ENCODE peak calls at places on chromosomes 6 and 20, in seven cellular contexts. B, G, Z, I, T, V and M are unnamed samples.

GRCh38 chr6:110859335-110859792 is 15.2 kb upstream of the AMD1 start:
- DNase-seq in B (no peak), G (no peak), Z (peak), I (no peak), T (no peak), V (peak), M (no peak)

GRCh38 chr6:170098428-170099170 is 192.3 kb downstream of the DLL1 start:
- DNase-seq in B (no peak), G (no peak), Z (peak), I (no peak), T (no peak), V (peak), M (no peak)

GRCh38 chr6:124158024-124158423 is 354.4 kb downstream of the NKAIN2 start:
- DNase-seq in B (no peak), G (no peak), Z (no peak), I (no peak), T (no peak), V (no peak), M (no peak)

GRCh38 chr6:114810468-114810867 is 467.6 kb upstream of the HS3ST5 start:
- DNase-seq in B (no peak), G (no peak), Z (no peak), I (no peak), T (no peak), V (no peak), M (no peak)

GRCh38 chr20:10594286-10594868 is 79.4 kb downstream of the JAG1 start:
- DNase-seq in B (no peak), G (no peak), Z (no peak), I (no peak), T (no peak), V (no peak), M (no peak)

GRCh38 chr6:137046871-137047412 is 2.2 kb upstream of the IL20RA start:
- DNase-seq in B (no peak), G (no peak), Z (no peak), I (no peak), T (no peak), V (no peak), M (no peak)

GRCh38 chr20:44642203-44643153 is 9.0 kb downstream of the ADA start:
- DNase-seq in B (no peak), G (peak), Z (peak), I (no peak), T (peak), V (peak), M (no peak)

GRCh38 chr20:51800769-51801219 is 1.5 kb downstream of the SALL4 start:
- DNase-seq in B (no peak), G (peak), Z (no peak), I (no peak), T (no peak), V (peak), M (no peak)

GRCh38 chr20:46028772-46029371 is at the start of gene SLC12A5:
- DNase-seq in B (no peak), G (no peak), Z (no peak), I (no peak), T (no peak), V (no peak), M (no peak)

GRCh38 chr20:49505518-49505917 is 23.1 kb upstream of the KCNB1 start:
- DNase-seq in B (no peak), G (peak), Z (no peak), I (no peak), T (no peak), V (no peak), M (no peak)

GRCh38 chr6:7505196-7505699 is 36.2 kb upstream of the DSP start:
- DNase-seq in B (no peak), G (peak), Z (no peak), I (peak), T (peak), V (peak), M (no peak)

GRCh38 chr6:165858571-165858970 is 195.5 kb upstream of the PDE10A start:
- DNase-seq in B (no peak), G (peak), Z (no peak), I (no peak), T (no peak), V (no peak), M (no peak)

GRCh38 chr20:39916236-39916635 is 772.8 kb downstream of the MAFB start:
- DNase-seq in B (no peak), G (no peak), Z (no peak), I (no peak), T (no peak), V (no peak), M (no peak)

GRCh38 chr20:39913274-39913673 is 775.8 kb downstream of the MAFB start:
- DNase-seq in B (no peak), G (no peak), Z (no peak), I (no peak), T (no peak), V (no peak), M (no peak)

GRCh38 chr20:39909447-39909846 is 779.6 kb downstream of the MAFB start:
- DNase-seq in B (no peak), G (no peak), Z (peak), I (no peak), T (no peak), V (peak), M (no peak)

GRCh38 chr20:39911497-39911896 is 777.5 kb downstream of the MAFB start:
- DNase-seq in B (no peak), G (no peak), Z (no peak), I (no peak), T (no peak), V (no peak), M (no peak)

DNA sequence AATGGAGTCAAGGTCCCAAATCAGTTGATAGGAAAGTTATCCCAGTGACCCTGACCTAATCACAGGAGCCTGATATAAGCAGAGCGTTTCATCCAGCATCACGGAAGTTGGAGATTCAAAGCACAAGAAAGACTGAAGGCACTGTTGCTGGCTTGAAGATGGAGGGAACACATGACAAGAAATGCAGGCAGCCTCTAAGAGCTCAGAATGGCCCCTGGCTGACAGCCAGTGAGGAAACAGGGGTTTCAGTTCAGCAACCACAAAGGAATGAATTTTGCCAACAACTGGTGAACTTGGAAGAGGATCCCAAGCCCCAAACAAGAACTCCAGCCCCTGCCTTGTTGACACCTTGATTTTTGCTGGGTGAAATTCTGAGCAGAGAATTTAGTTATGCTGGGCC is 778.5 kb downstream of the MAFB start:
- DNase-seq in B (no peak), G (no peak), Z (peak), I (no peak), T (no peak), V (no peak), M (no peak)
- TF ChIP-seq CTCF in B (no peak), G (no peak), Z (no peak), I (no peak), T (no peak), V (no peak), M (no peak)

GRCh38 chr20:33005132-33005566 is 916 bp upstream of the SUN5 start:
- DNase-seq in B (no peak), G (peak), Z (no peak), I (peak), T (no peak), V (no peak), M (no peak)
- TF ChIP-seq CTCF in B (peak), G (peak), Z (peak), I (peak), T (no peak), V (no peak), M (peak)

GRCh38 chr6:130677312-130677711 is 149.9 kb upstream of the SMLR1 start:
- DNase-seq in B (no peak), G (no peak), Z (no peak), I (no peak), T (no peak), V (no peak), M (no peak)

GRCh38 chr6:130675072-130675471 is 152.1 kb upstream of the SMLR1 start:
- DNase-seq in B (no peak), G (peak), Z (no peak), I (no peak), T (no peak), V (no peak), M (no peak)

GRCh38 chr6:130676773-130677144 is 150.4 kb upstream of the SMLR1 start:
- DNase-seq in B (no peak), G (no peak), Z (no peak), I (no peak), T (no peak), V (no peak), M (no peak)

GRCh38 chr6:130677766-130678165 is 149.4 kb upstream of the SMLR1 start:
- DNase-seq in B (no peak), G (no peak), Z (no peak), I (no peak), T (no peak), V (no peak), M (no peak)

DNA sequence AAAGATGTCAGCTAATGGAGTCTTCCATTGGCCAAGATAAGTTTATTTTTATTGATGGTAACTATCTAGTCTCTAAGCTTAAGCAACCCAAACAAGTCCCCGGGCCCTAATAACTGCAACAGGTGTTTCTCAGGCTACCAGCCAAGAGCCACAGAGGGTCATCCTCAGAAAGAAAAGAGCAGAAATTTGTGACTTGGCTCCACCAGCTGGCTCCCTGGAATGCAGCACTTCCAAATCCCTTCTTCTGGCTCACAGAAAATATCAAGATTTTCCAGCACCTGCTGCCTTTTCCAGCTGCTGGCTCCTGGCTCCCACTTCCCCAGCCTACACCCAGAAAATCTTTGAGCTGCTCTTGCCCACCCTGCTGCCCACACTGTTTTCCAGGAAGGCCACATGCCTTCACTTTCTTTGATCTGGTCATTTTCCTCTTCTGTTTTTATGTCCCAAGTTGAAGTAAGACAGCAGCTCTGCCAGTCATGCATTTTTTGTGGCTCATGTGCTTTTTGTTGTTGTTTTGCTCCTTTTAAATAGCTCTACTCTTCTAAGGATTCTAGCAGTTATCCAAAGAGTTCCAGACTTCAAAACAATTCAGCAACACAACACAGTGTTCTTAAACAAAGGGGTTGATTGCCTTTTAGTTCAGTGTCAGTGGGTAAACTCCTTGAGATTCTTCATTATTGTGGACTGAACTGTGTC is 151.0 kb upstream of the SMLR1 start:
- DNase-seq in B (no peak), G (no peak), Z (no peak), I (no peak), T (no peak), V (no peak), M (no peak)
- TF ChIP-seq CTCF in B (no peak), G (no peak), Z (no peak), I (peak), T (no peak), V (no peak), M (peak)

DNA sequence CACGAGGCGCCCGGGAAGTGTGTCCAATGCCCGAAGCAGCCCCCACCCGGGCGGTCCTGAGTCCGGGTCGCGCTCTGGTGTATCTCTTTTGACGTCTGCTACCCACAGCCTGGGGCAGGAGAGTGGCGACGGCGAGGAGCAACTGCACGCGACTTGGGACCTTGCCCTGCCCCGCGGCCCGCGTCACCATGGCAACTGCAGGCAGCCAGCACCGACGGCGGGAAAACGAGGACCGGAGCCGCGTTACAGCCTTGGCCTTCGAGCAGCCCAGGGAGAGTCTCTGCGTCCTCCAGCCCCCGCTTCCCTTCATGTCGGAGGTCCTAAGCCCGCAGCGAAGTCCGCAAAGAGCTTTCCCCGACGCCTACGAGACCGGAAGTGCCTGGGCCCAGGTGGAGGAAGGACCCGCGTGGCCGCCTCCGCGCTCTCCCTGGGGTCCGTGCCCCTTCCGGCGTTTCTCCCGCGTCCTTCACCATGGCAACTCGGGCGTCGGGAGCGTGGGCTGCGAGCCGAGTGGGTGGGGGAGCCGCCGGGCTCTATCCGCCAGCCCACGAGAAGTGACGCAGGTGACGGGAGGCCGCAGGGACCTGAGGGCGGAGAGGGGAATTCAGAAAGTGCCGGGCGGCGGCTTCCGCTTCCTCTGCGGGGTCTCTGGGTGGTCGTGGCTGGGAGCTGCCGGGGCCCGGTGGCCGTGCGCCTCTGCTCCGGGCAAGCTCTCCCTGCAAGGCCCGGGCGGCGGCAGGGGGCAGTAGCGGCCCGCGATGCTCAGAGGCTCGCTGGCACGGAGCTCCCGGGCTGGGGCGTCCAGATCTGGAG is 88.6 kb upstream of the TGM3 start:
- DNase-seq in B (no peak), G (peak), Z (peak), I (peak), T (no peak), V (peak), M (peak)
- TF ChIP-seq CTCF in B (peak), G (peak), Z (peak), I (peak), T (peak), V (peak), M (peak)

GRCh38 chr6:152117156-152118129 is 310.0 kb downstream of the ESR1 start:
- DNase-seq in B (no peak), G (peak), Z (no peak), I (no peak), T (no peak), V (no peak), M (no peak)

GRCh38 chr6:152118224-152118623 is 310.7 kb downstream of the ESR1 start:
- DNase-seq in B (no peak), G (no peak), Z (no peak), I (no peak), T (no peak), V (no peak), M (no peak)

GRCh38 chr6:152121910-152122309 is 314.4 kb downstream of the ESR1 start:
- DNase-seq in B (no peak), G (no peak), Z (no peak), I (no peak), T (no peak), V (no peak), M (no peak)

GRCh38 chr6:152122434-152122833 is 315.0 kb downstream of the ESR1 start:
- DNase-seq in B (no peak), G (no peak), Z (no peak), I (no peak), T (no peak), V (no peak), M (no peak)

GRCh38 chr6:152118678-152119077 is 311.2 kb downstream of the ESR1 start:
- DNase-seq in B (no peak), G (no peak), Z (no peak), I (no peak), T (no peak), V (no peak), M (no peak)
- TF ChIP-seq CTCF in B (no peak), G (peak), Z (no peak), I (peak), T (no peak), V (no peak), M (no peak)

DNA sequence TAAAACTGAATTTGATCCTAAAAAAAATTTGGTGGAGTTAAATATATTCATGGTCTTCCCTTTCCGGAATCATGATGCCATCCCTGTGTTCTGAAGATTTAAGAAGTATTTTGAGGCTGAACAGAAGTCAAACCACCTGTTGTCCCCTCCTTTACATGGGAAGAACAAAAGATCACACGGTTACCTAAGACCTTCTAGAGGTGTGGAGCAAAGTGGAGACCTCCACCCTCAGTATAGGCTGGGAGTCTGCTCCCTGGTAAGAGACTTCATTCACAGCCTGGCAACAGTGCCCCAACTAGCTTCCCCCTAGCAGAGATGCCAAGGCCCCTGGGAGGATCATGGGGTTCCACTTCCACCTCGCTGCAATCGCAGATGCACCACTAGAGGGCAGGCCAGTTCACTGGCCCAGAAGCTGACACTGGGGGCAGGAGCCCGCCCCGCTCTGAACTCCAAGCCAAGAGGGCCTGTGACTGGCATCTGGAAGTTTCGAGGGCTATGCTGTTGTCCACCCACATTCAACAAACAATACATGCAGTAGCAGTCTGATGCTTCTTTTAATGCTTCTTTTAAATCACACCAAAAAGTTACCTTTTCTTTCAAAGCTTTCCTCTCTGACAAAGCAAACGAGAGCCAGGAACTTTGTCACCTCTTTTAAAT is 19.5 kb upstream of the UBE2J1 start:
- DNase-seq in B (no peak), G (peak), Z (peak), I (no peak), T (no peak), V (peak), M (no peak)
- TF ChIP-seq CTCF in B (peak), G (peak), Z (peak), I (peak), T (peak), V (peak), M (peak)

DNA sequence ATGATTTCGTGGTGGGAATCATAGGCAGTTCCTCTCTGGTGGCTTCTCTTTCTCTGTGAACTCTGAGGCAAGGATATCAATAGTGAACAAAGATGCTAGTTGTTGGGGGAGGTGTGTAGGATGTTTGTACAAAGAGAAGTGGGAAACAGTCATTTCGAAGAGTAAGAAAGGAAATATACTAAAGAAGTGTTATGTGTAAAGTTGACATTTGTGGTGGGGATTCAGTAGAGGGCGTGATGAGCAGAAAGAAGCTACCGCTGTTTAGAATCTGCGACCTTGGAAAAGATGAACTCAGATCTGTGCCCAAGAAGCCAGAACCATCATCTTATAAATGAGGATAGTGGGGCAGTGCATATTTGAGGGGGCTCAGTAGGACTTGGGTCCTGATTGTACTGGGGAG is 11.4 kb downstream of the SLC35F1 start:
- DNase-seq in B (no peak), G (no peak), Z (no peak), I (no peak), T (no peak), V (no peak), M (no peak)
- TF ChIP-seq CTCF in B (no peak), G (no peak), Z (no peak), I (peak), T (no peak), V (no peak), M (peak)

DNA sequence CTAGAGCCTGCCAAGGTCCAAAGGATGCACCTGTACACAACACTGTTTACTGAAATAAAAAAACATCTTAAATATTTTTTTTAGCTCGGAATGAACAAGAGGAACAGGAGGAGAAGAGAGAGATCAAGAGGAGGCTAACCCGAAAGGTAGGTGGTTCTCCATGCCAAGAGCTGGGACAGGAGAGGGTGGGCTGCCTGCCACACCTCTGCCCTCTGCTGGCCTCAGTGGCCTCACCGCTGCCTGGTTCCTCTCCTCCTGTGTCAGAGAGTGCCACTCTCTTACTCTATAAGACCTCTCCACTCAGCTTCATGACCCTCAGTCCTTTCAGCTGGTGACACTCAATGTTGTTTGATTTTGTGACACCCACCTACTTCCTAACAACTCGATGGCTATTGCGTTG is 50.2 kb downstream of the TBC1D7 start:
- DNase-seq in B (no peak), G (no peak), Z (peak), I (no peak), T (no peak), V (no peak), M (no peak)
- TF ChIP-seq CTCF in B (no peak), G (no peak), Z (peak), I (peak), T (no peak), V (no peak), M (peak)